ENCODE peak calls at places on chromosomes 11 and 22, in six cellular contexts. One of them, this sample, is unnamed.

GRCh38 chr11:725624-726202 is 19.7 kb downstream of the EPS8L2 start:
- DNase-seq in fibroblast of mammary gland: no peak
- DNase-seq in colonic mucosa: peak; percentile 40
- DNase-seq in AG04450: no peak
- DNase-seq in brain microvascular endothelial cell: no peak
- DNase-seq in cardiac fibroblast: no peak
- DNase-seq in this sample: no peak

GRCh38 chr11:106172389-106172991 is 95.0 kb downstream of the AASDHPPT start:
- DNase-seq in fibroblast of mammary gland: peak; percentile 8
- DNase-seq in colonic mucosa: no peak
- DNase-seq in AG04450: no peak
- DNase-seq in brain microvascular endothelial cell: no peak
- DNase-seq in cardiac fibroblast: no peak
- DNase-seq in this sample: no peak

GRCh38 chr22:30568137-30568805 is 6.2 kb downstream of the GAL3ST1 start:
- DNase-seq in fibroblast of mammary gland: no peak
- DNase-seq in colonic mucosa: no peak
- DNase-seq in AG04450: no peak
- DNase-seq in brain microvascular endothelial cell: no peak
- DNase-seq in cardiac fibroblast: no peak
- DNase-seq in this sample: no peak

GRCh38 chr22:20052309-20053250 is 27.5 kb upstream of the DGCR8 start:
- DNase-seq in fibroblast of mammary gland: no peak
- DNase-seq in colonic mucosa: peak; percentile 90
- DNase-seq in AG04450: no peak
- DNase-seq in brain microvascular endothelial cell: no peak
- DNase-seq in cardiac fibroblast: no peak
- DNase-seq in this sample: no peak

GRCh38 chr11:34512810-34513673 is 552 bp downstream of the ELF5 start:
- DNase-seq in fibroblast of mammary gland: peak; percentile 43
- DNase-seq in colonic mucosa: peak; percentile 57
- DNase-seq in AG04450: no peak
- DNase-seq in brain microvascular endothelial cell: peak; percentile 58
- DNase-seq in cardiac fibroblast: peak; percentile 59
- DNase-seq in this sample: no peak

GRCh38 chr11:72602250-72602904 is 71.8 kb downstream of the PDE2A start:
- DNase-seq in fibroblast of mammary gland: no peak
- DNase-seq in colonic mucosa: no peak
- DNase-seq in AG04450: no peak
- DNase-seq in brain microvascular endothelial cell: no peak
- DNase-seq in cardiac fibroblast: no peak
- DNase-seq in this sample: no peak

GRCh38 chr11:111265421-111265820 is 19.9 kb downstream of the POU2AF2 start:
- DNase-seq in fibroblast of mammary gland: no peak
- DNase-seq in colonic mucosa: no peak
- DNase-seq in AG04450: no peak
- DNase-seq in brain microvascular endothelial cell: no peak
- DNase-seq in cardiac fibroblast: no peak
- DNase-seq in this sample: no peak

GRCh38 chr11:115682101-115682500 is 177.9 kb upstream of the CADM1 start:
- DNase-seq in fibroblast of mammary gland: no peak
- DNase-seq in colonic mucosa: no peak
- DNase-seq in AG04450: peak; percentile 43
- DNase-seq in brain microvascular endothelial cell: no peak
- DNase-seq in cardiac fibroblast: peak; percentile 11
- DNase-seq in this sample: no peak

GRCh38 chr11:12854297-12854661 is 154.8 kb upstream of the RASSF10 start:
- DNase-seq in fibroblast of mammary gland: no peak
- DNase-seq in colonic mucosa: no peak
- DNase-seq in AG04450: no peak
- DNase-seq in brain microvascular endothelial cell: no peak
- DNase-seq in cardiac fibroblast: no peak
- DNase-seq in this sample: no peak

GRCh38 chr11:73175551-73176144 is 33.5 kb upstream of the FCHSD2 start:
- DNase-seq in fibroblast of mammary gland: no peak
- DNase-seq in colonic mucosa: no peak
- DNase-seq in AG04450: no peak
- DNase-seq in brain microvascular endothelial cell: no peak
- DNase-seq in cardiac fibroblast: no peak
- DNase-seq in this sample: no peak

GRCh38 chr11:69157156-69157821 is 1.6 kb downstream of the SMIM38 start:
- DNase-seq in fibroblast of mammary gland: peak; percentile 17
- DNase-seq in colonic mucosa: no peak
- DNase-seq in AG04450: no peak
- DNase-seq in brain microvascular endothelial cell: no peak
- DNase-seq in cardiac fibroblast: peak; percentile 59
- DNase-seq in this sample: no peak

GRCh38 chr22:29710922-29711593 is 8.7 kb upstream of the CABP7 start:
- DNase-seq in fibroblast of mammary gland: no peak
- DNase-seq in colonic mucosa: peak; percentile 29
- DNase-seq in AG04450: no peak
- DNase-seq in brain microvascular endothelial cell: no peak
- DNase-seq in cardiac fibroblast: peak; percentile 15
- DNase-seq in this sample: no peak

GRCh38 chr22:35446365-35446764 is 46.4 kb downstream of the MCM5 start:
- DNase-seq in fibroblast of mammary gland: peak; percentile 95
- DNase-seq in colonic mucosa: no peak
- DNase-seq in AG04450: peak; percentile 77
- DNase-seq in brain microvascular endothelial cell: peak; percentile 92
- DNase-seq in cardiac fibroblast: peak; percentile 81
- DNase-seq in this sample: peak; percentile 15

GRCh38 chr11:43919852-43920597 is 22.4 kb upstream of the C11orf96 start:
- DNase-seq in fibroblast of mammary gland: peak; percentile 72
- DNase-seq in colonic mucosa: no peak
- DNase-seq in AG04450: peak; percentile 51
- DNase-seq in brain microvascular endothelial cell: no peak
- DNase-seq in cardiac fibroblast: peak; percentile 82
- DNase-seq in this sample: no peak

GRCh38 chr11:118239509-118239908 is 12.7 kb downstream of the MPZL3 start:
- DNase-seq in fibroblast of mammary gland: no peak
- DNase-seq in colonic mucosa: no peak
- DNase-seq in AG04450: no peak
- DNase-seq in brain microvascular endothelial cell: no peak
- DNase-seq in cardiac fibroblast: no peak
- DNase-seq in this sample: no peak

GRCh38 chr11:126366064-126366822 is 10.8 kb downstream of the ST3GAL4 start:
- DNase-seq in fibroblast of mammary gland: no peak
- DNase-seq in colonic mucosa: no peak
- DNase-seq in AG04450: no peak
- DNase-seq in brain microvascular endothelial cell: no peak
- DNase-seq in cardiac fibroblast: no peak
- DNase-seq in this sample: no peak

GRCh38 chr11:95297680-95298452 is 66.9 kb upstream of the SESN3 start:
- DNase-seq in fibroblast of mammary gland: no peak
- DNase-seq in colonic mucosa: no peak
- DNase-seq in AG04450: no peak
- DNase-seq in brain microvascular endothelial cell: no peak
- DNase-seq in cardiac fibroblast: no peak
- DNase-seq in this sample: no peak

GRCh38 chr11:12083380-12083779 is 27.0 kb upstream of the MICAL2 start:
- DNase-seq in fibroblast of mammary gland: no peak
- DNase-seq in colonic mucosa: no peak
- DNase-seq in AG04450: no peak
- DNase-seq in brain microvascular endothelial cell: no peak
- DNase-seq in cardiac fibroblast: no peak
- DNase-seq in this sample: no peak

GRCh38 chr11:119486691-119487259 is 63.8 kb upstream of the THY1 start:
- DNase-seq in fibroblast of mammary gland: no peak
- DNase-seq in colonic mucosa: no peak
- DNase-seq in AG04450: no peak
- DNase-seq in brain microvascular endothelial cell: no peak
- DNase-seq in cardiac fibroblast: no peak
- DNase-seq in this sample: no peak

GRCh38 chr11:118295834-118296454 is 8.6 kb upstream of the CD3E start:
- DNase-seq in fibroblast of mammary gland: peak; percentile 47
- DNase-seq in colonic mucosa: no peak
- DNase-seq in AG04450: no peak
- DNase-seq in brain microvascular endothelial cell: peak; percentile 26
- DNase-seq in cardiac fibroblast: peak; percentile 27
- DNase-seq in this sample: peak; percentile 70

GRCh38 chr11:122046846-122047245 is 69.2 kb downstream of the BLID start:
- DNase-seq in fibroblast of mammary gland: peak; percentile 78
- DNase-seq in colonic mucosa: no peak
- DNase-seq in AG04450: peak; percentile 71
- DNase-seq in brain microvascular endothelial cell: peak; percentile 67
- DNase-seq in cardiac fibroblast: peak; percentile 78
- DNase-seq in this sample: no peak

GRCh38 chr11:78228467-78228866 is 39.7 kb downstream of the USP35 start:
- DNase-seq in fibroblast of mammary gland: peak; percentile 60
- DNase-seq in colonic mucosa: peak; percentile 44
- DNase-seq in AG04450: peak; percentile 15
- DNase-seq in brain microvascular endothelial cell: peak; percentile 28
- DNase-seq in cardiac fibroblast: peak; percentile 76
- DNase-seq in this sample: peak; percentile 15

GRCh38 chr22:36244522-36245391 is 5.4 kb upstream of the APOL2 start:
- DNase-seq in fibroblast of mammary gland: peak; percentile 65
- DNase-seq in colonic mucosa: no peak
- DNase-seq in AG04450: no peak
- DNase-seq in brain microvascular endothelial cell: no peak
- DNase-seq in cardiac fibroblast: peak; percentile 86
- DNase-seq in this sample: no peak

GRCh38 chr11:86069408-86070086 is 663 bp upstream of the PICALM start:
- DNase-seq in fibroblast of mammary gland: peak; percentile 91
- DNase-seq in colonic mucosa: peak; percentile 43
- DNase-seq in AG04450: peak; percentile 87
- DNase-seq in brain microvascular endothelial cell: peak; percentile 94
- DNase-seq in cardiac fibroblast: peak; percentile 94
- DNase-seq in this sample: peak; percentile 95

GRCh38 chr11:128756469-128756868 is 62.6 kb downstream of the FLI1 start:
- DNase-seq in fibroblast of mammary gland: no peak
- DNase-seq in colonic mucosa: no peak
- DNase-seq in AG04450: no peak
- DNase-seq in brain microvascular endothelial cell: no peak
- DNase-seq in cardiac fibroblast: no peak
- DNase-seq in this sample: no peak

GRCh38 chr11:115334932-115335788 is 169.1 kb downstream of the CADM1 start:
- DNase-seq in fibroblast of mammary gland: peak; percentile 38
- DNase-seq in colonic mucosa: no peak
- DNase-seq in AG04450: no peak
- DNase-seq in brain microvascular endothelial cell: no peak
- DNase-seq in cardiac fibroblast: peak; percentile 45
- DNase-seq in this sample: peak; percentile 7

DNA sequence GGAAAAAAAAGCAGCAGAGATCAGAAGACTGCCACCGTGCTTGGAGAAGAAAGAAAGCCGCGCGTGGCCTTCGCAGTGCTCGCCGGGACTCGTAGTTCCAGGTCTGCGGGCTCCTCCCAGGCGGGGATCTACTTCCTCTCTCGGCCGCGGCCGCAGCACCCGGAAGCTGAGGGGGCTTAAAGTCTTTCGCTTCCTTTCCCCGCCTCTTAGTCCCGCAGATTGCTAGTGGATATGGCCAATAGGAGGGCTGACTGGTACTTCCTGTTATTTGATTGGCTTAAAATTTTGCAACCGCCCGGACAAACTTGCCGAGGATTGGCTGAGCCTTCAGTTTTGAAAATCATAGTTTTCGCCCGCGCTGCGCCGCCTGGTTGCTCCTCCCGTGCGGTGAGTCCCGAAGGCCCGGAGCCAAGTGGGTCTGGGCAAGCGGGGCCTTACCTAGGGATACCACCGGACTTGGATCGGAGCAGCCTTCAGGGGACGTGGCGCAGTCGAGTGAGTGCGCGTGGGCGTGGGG is at the start of gene INCENP:
- DNase-seq in fibroblast of mammary gland: peak; percentile 98
- DNase-seq in colonic mucosa: peak; percentile 97
- DNase-seq in AG04450: peak; percentile 96
- DNase-seq in brain microvascular endothelial cell: peak; percentile 99
- DNase-seq in cardiac fibroblast: peak; percentile 99
- DNase-seq in this sample: peak; percentile 91
- TF ChIP-seq CTCF in fibroblast of mammary gland: no peak
- TF ChIP-seq CTCF in colonic mucosa: no peak
- TF ChIP-seq CTCF in AG04450: peak; percentile 1
- TF ChIP-seq CTCF in brain microvascular endothelial cell: no peak
- TF ChIP-seq CTCF in cardiac fibroblast: no peak
- TF ChIP-seq CTCF in this sample: no peak

GRCh38 chr11:20160425-20161229 is at the start of gene DBX1:
- DNase-seq in fibroblast of mammary gland: no peak
- DNase-seq in colonic mucosa: no peak
- DNase-seq in AG04450: no peak
- DNase-seq in brain microvascular endothelial cell: no peak
- DNase-seq in cardiac fibroblast: no peak
- DNase-seq in this sample: no peak

GRCh38 chr11:20161230-20161918 is 1.1 kb upstream of the DBX1 start:
- DNase-seq in fibroblast of mammary gland: no peak
- DNase-seq in colonic mucosa: no peak
- DNase-seq in AG04450: no peak
- DNase-seq in brain microvascular endothelial cell: no peak
- DNase-seq in cardiac fibroblast: peak; percentile 9
- DNase-seq in this sample: no peak

GRCh38 chr11:20162824-20163777 is 2.8 kb upstream of the DBX1 start:
- DNase-seq in fibroblast of mammary gland: peak; percentile 36
- DNase-seq in colonic mucosa: no peak
- DNase-seq in AG04450: no peak
- DNase-seq in brain microvascular endothelial cell: peak; percentile 12
- DNase-seq in cardiac fibroblast: peak; percentile 29
- DNase-seq in this sample: no peak

GRCh38 chr11:20162340-20162739 is 2.1 kb upstream of the DBX1 start:
- DNase-seq in fibroblast of mammary gland: no peak
- DNase-seq in colonic mucosa: no peak
- DNase-seq in AG04450: no peak
- DNase-seq in brain microvascular endothelial cell: no peak
- DNase-seq in cardiac fibroblast: no peak
- DNase-seq in this sample: no peak

DNA sequence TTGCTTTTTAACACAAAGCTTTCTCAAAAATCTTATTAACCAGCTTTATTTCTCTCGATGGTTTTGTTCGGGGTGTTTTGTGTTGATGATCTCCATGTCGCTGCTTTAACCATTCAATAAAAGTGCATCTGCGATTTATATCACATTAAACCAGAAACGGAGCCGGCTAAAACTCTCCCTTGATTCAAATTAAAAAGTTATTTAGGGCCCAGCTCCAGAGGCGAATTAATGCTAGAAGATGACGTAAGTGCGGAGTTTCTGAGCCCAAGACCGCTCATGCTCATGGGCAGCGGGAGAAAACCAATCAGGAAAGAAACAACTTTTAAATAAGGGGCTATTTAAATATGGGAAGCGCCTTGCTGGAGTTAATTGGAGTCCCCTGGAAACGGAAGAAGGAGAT is 1.6 kb upstream of the DBX1 start:
- DNase-seq in fibroblast of mammary gland: no peak
- DNase-seq in colonic mucosa: no peak
- DNase-seq in AG04450: no peak
- DNase-seq in brain microvascular endothelial cell: no peak
- DNase-seq in cardiac fibroblast: no peak
- DNase-seq in this sample: no peak
- H3K4me3 ChIP-seq in fibroblast of mammary gland: no peak overlapping the region
- H3K4me3 ChIP-seq in colonic mucosa: no peak overlapping the region
- H3K4me3 ChIP-seq in AG04450: no peak overlapping the region
- H3K4me3 ChIP-seq in brain microvascular endothelial cell: no peak overlapping the region
- H3K4me3 ChIP-seq in cardiac fibroblast: no peak overlapping the region
- H3K4me3 ChIP-seq in this sample: no peak overlapping the region

GRCh38 chr11:38191101-38191500 is 1593.1 kb upstream of the RAG2 start:
- DNase-seq in fibroblast of mammary gland: no peak
- DNase-seq in colonic mucosa: no peak
- DNase-seq in AG04450: no peak
- DNase-seq in brain microvascular endothelial cell: no peak
- DNase-seq in cardiac fibroblast: no peak
- DNase-seq in this sample: no peak
- TF ChIP-seq CTCF in fibroblast of mammary gland: no peak
- TF ChIP-seq CTCF in colonic mucosa: no peak
- TF ChIP-seq CTCF in AG04450: no peak
- TF ChIP-seq CTCF in brain microvascular endothelial cell: no peak
- TF ChIP-seq CTCF in cardiac fibroblast: no peak
- TF ChIP-seq CTCF in this sample: no peak

GRCh38 chr22:43995798-43996169 is 28.3 kb upstream of the PARVB start:
- DNase-seq in fibroblast of mammary gland: no peak
- DNase-seq in colonic mucosa: no peak
- DNase-seq in AG04450: no peak
- DNase-seq in brain microvascular endothelial cell: no peak
- DNase-seq in cardiac fibroblast: no peak
- DNase-seq in this sample: no peak
- H3K4me3 ChIP-seq in fibroblast of mammary gland: no peak overlapping the region
- H3K4me3 ChIP-seq in colonic mucosa: no peak overlapping the region
- H3K4me3 ChIP-seq in AG04450: no peak overlapping the region
- H3K4me3 ChIP-seq in brain microvascular endothelial cell: no peak overlapping the region
- H3K4me3 ChIP-seq in cardiac fibroblast: no peak overlapping the region
- H3K4me3 ChIP-seq in this sample: no peak overlapping the region